ENCODE peak calls at places on chromosome 11, in nine cellular contexts. One of them, this sample, is unnamed.

GRCh38 chr11:94958118-94958517 is 15.2 kb downstream of the CWC15 start:
- DNase-seq in body of pancreas: no peak
- DNase-seq in A549: no peak
- DNase-seq in esophagus squamous epithelium: no peak
- DNase-seq in prostate gland: no peak
- DNase-seq in colonic mucosa: no peak
- DNase-seq in WERI-Rb-1: no peak
- DNase-seq in CD8-positive, alpha-beta memory T cell: no peak
- DNase-seq in GM23338: no peak
- DNase-seq in this sample: no peak

GRCh38 chr11:130439160-130439519 is 9.3 kb upstream of the ADAMTS15 start:
- DNase-seq in body of pancreas: no peak
- DNase-seq in A549: no peak
- DNase-seq in esophagus squamous epithelium: no peak
- DNase-seq in prostate gland: no peak
- DNase-seq in colonic mucosa: no peak
- DNase-seq in WERI-Rb-1: no peak
- DNase-seq in CD8-positive, alpha-beta memory T cell: no peak
- DNase-seq in GM23338: no peak
- DNase-seq in this sample: no peak

GRCh38 chr11:33869511-33870422 is 22.1 kb downstream of the LMO2 start:
- DNase-seq in body of pancreas: peak
- DNase-seq in A549: no peak
- DNase-seq in esophagus squamous epithelium: no peak
- DNase-seq in prostate gland: no peak
- DNase-seq in colonic mucosa: peak
- DNase-seq in WERI-Rb-1: peak
- DNase-seq in CD8-positive, alpha-beta memory T cell: no peak
- DNase-seq in GM23338: peak
- DNase-seq in this sample: peak

GRCh38 chr11:130533871-130534270 is 85.4 kb downstream of the ADAMTS15 start:
- DNase-seq in body of pancreas: no peak
- DNase-seq in A549: no peak
- DNase-seq in esophagus squamous epithelium: no peak
- DNase-seq in prostate gland: no peak
- DNase-seq in colonic mucosa: no peak
- DNase-seq in WERI-Rb-1: no peak
- DNase-seq in CD8-positive, alpha-beta memory T cell: no peak
- DNase-seq in GM23338: no peak
- DNase-seq in this sample: no peak

GRCh38 chr11:75734491-75735180 is 17.0 kb downstream of the MOGAT2 start:
- DNase-seq in body of pancreas: no peak
- DNase-seq in A549: no peak
- DNase-seq in esophagus squamous epithelium: no peak
- DNase-seq in prostate gland: no peak
- DNase-seq in colonic mucosa: peak
- DNase-seq in WERI-Rb-1: no peak
- DNase-seq in CD8-positive, alpha-beta memory T cell: no peak
- DNase-seq in GM23338: no peak
- DNase-seq in this sample: no peak

GRCh38 chr11:70668204-70669202 is 270.2 kb downstream of the CTTN start:
- DNase-seq in body of pancreas: no peak
- DNase-seq in A549: no peak
- DNase-seq in esophagus squamous epithelium: no peak
- DNase-seq in prostate gland: no peak
- DNase-seq in colonic mucosa: no peak
- DNase-seq in WERI-Rb-1: no peak
- DNase-seq in CD8-positive, alpha-beta memory T cell: no peak
- DNase-seq in GM23338: no peak
- DNase-seq in this sample: no peak

GRCh38 chr11:31387379-31387778 is 17.7 kb downstream of the DNAJC24 start:
- DNase-seq in body of pancreas: no peak
- DNase-seq in A549: no peak
- DNase-seq in esophagus squamous epithelium: no peak
- DNase-seq in prostate gland: no peak
- DNase-seq in colonic mucosa: no peak
- DNase-seq in WERI-Rb-1: no peak
- DNase-seq in CD8-positive, alpha-beta memory T cell: no peak
- DNase-seq in GM23338: peak
- DNase-seq in this sample: no peak

GRCh38 chr11:95680169-95680929 is 109.2 kb downstream of the FAM76B start:
- DNase-seq in body of pancreas: no peak
- DNase-seq in A549: no peak
- DNase-seq in esophagus squamous epithelium: no peak
- DNase-seq in prostate gland: peak
- DNase-seq in colonic mucosa: no peak
- DNase-seq in WERI-Rb-1: no peak
- DNase-seq in CD8-positive, alpha-beta memory T cell: no peak
- DNase-seq in GM23338: peak
- DNase-seq in this sample: no peak

GRCh38 chr11:43585877-43586608 is 94.5 kb upstream of the HSD17B12 start:
- DNase-seq in body of pancreas: no peak
- DNase-seq in A549: no peak
- DNase-seq in esophagus squamous epithelium: no peak
- DNase-seq in prostate gland: no peak
- DNase-seq in colonic mucosa: no peak
- DNase-seq in WERI-Rb-1: no peak
- DNase-seq in CD8-positive, alpha-beta memory T cell: no peak
- DNase-seq in GM23338: peak
- DNase-seq in this sample: no peak

GRCh38 chr11:77092382-77092781 is 10.3 kb upstream of the OMP start:
- DNase-seq in body of pancreas: no peak
- DNase-seq in A549: no peak
- DNase-seq in esophagus squamous epithelium: no peak
- DNase-seq in prostate gland: no peak
- DNase-seq in colonic mucosa: no peak
- DNase-seq in WERI-Rb-1: no peak
- DNase-seq in CD8-positive, alpha-beta memory T cell: no peak
- DNase-seq in GM23338: no peak
- DNase-seq in this sample: no peak

GRCh38 chr11:70928854-70929598 is 323.4 kb downstream of the SHANK2 start:
- DNase-seq in body of pancreas: no peak
- DNase-seq in A549: no peak
- DNase-seq in esophagus squamous epithelium: no peak
- DNase-seq in prostate gland: no peak
- DNase-seq in colonic mucosa: no peak
- DNase-seq in WERI-Rb-1: peak
- DNase-seq in CD8-positive, alpha-beta memory T cell: no peak
- DNase-seq in GM23338: peak
- DNase-seq in this sample: no peak

GRCh38 chr11:64684357-64684756 is 38.6 kb downstream of the NRXN2 start:
- DNase-seq in body of pancreas: no peak
- DNase-seq in A549: no peak
- DNase-seq in esophagus squamous epithelium: no peak
- DNase-seq in prostate gland: no peak
- DNase-seq in colonic mucosa: no peak
- DNase-seq in WERI-Rb-1: no peak
- DNase-seq in CD8-positive, alpha-beta memory T cell: no peak
- DNase-seq in GM23338: no peak
- DNase-seq in this sample: no peak

GRCh38 chr11:116771935-116772334 is 852 bp downstream of the BUD13 start:
- DNase-seq in body of pancreas: no peak
- DNase-seq in A549: no peak
- DNase-seq in esophagus squamous epithelium: no peak
- DNase-seq in prostate gland: no peak
- DNase-seq in colonic mucosa: no peak
- DNase-seq in WERI-Rb-1: no peak
- DNase-seq in CD8-positive, alpha-beta memory T cell: no peak
- DNase-seq in GM23338: no peak
- DNase-seq in this sample: no peak

GRCh38 chr11:29306527-29306926 is 710.3 kb downstream of the KCNA4 start:
- DNase-seq in body of pancreas: no peak
- DNase-seq in A549: no peak
- DNase-seq in esophagus squamous epithelium: no peak
- DNase-seq in prostate gland: no peak
- DNase-seq in colonic mucosa: no peak
- DNase-seq in WERI-Rb-1: no peak
- DNase-seq in CD8-positive, alpha-beta memory T cell: no peak
- DNase-seq in GM23338: no peak
- DNase-seq in this sample: no peak

GRCh38 chr11:76574406-76574805 is 96.1 kb downstream of the LRRC32 start:
- DNase-seq in body of pancreas: no peak
- DNase-seq in A549: no peak
- DNase-seq in esophagus squamous epithelium: no peak
- DNase-seq in prostate gland: no peak
- DNase-seq in colonic mucosa: no peak
- DNase-seq in WERI-Rb-1: no peak
- DNase-seq in CD8-positive, alpha-beta memory T cell: no peak
- DNase-seq in GM23338: no peak
- DNase-seq in this sample: no peak

GRCh38 chr11:2216400-2217064 is 44.9 kb upstream of the TH start:
- DNase-seq in body of pancreas: no peak
- DNase-seq in A549: no peak
- DNase-seq in esophagus squamous epithelium: no peak
- DNase-seq in prostate gland: no peak
- DNase-seq in colonic mucosa: no peak
- DNase-seq in WERI-Rb-1: no peak
- DNase-seq in CD8-positive, alpha-beta memory T cell: no peak
- DNase-seq in GM23338: no peak
- DNase-seq in this sample: no peak

GRCh38 chr11:2217211-2218081 is 45.8 kb upstream of the TH start:
- DNase-seq in body of pancreas: no peak
- DNase-seq in A549: no peak
- DNase-seq in esophagus squamous epithelium: no peak
- DNase-seq in prostate gland: no peak
- DNase-seq in colonic mucosa: no peak
- DNase-seq in WERI-Rb-1: no peak
- DNase-seq in CD8-positive, alpha-beta memory T cell: no peak
- DNase-seq in GM23338: no peak
- DNase-seq in this sample: no peak

GRCh38 chr11:2220173-2220771 is 48.7 kb upstream of the TH start:
- DNase-seq in body of pancreas: no peak
- DNase-seq in A549: no peak
- DNase-seq in esophagus squamous epithelium: no peak
- DNase-seq in prostate gland: no peak
- DNase-seq in colonic mucosa: no peak
- DNase-seq in WERI-Rb-1: no peak
- DNase-seq in CD8-positive, alpha-beta memory T cell: no peak
- DNase-seq in GM23338: no peak
- DNase-seq in this sample: no peak

GRCh38 chr11:2219318-2220017 is 47.9 kb upstream of the TH start:
- DNase-seq in body of pancreas: no peak
- DNase-seq in A549: no peak
- DNase-seq in esophagus squamous epithelium: no peak
- DNase-seq in prostate gland: no peak
- DNase-seq in colonic mucosa: no peak
- DNase-seq in WERI-Rb-1: no peak
- DNase-seq in CD8-positive, alpha-beta memory T cell: no peak
- DNase-seq in GM23338: no peak
- DNase-seq in this sample: no peak

GRCh38 chr11:2218234-2218633 is 46.6 kb upstream of the TH start:
- DNase-seq in body of pancreas: no peak
- DNase-seq in A549: no peak
- DNase-seq in esophagus squamous epithelium: no peak
- DNase-seq in prostate gland: no peak
- DNase-seq in colonic mucosa: no peak
- DNase-seq in WERI-Rb-1: no peak
- DNase-seq in CD8-positive, alpha-beta memory T cell: no peak
- DNase-seq in GM23338: no peak
- DNase-seq in this sample: no peak
- H3K27ac ChIP-seq in body of pancreas: no peak
- H3K27ac ChIP-seq in A549: no peak
- H3K27ac ChIP-seq in esophagus squamous epithelium: no peak
- H3K27ac ChIP-seq in prostate gland: no peak
- H3K27ac ChIP-seq in colonic mucosa: no peak
- H3K27ac ChIP-seq in WERI-Rb-1: no peak
- H3K27ac ChIP-seq in CD8-positive, alpha-beta memory T cell: no peak
- H3K27ac ChIP-seq in GM23338: no peak
- H3K27ac ChIP-seq in this sample: no peak

GRCh38 chr11:113163291-113164030 is 150.9 kb upstream of the TTC12 start:
- DNase-seq in body of pancreas: no peak
- DNase-seq in A549: no peak
- DNase-seq in esophagus squamous epithelium: no peak
- DNase-seq in prostate gland: no peak
- DNase-seq in colonic mucosa: no peak
- DNase-seq in WERI-Rb-1: no peak
- DNase-seq in CD8-positive, alpha-beta memory T cell: no peak
- DNase-seq in GM23338: no peak
- DNase-seq in this sample: no peak
- H3K27ac ChIP-seq in body of pancreas: no peak
- H3K27ac ChIP-seq in A549: no peak
- H3K27ac ChIP-seq in esophagus squamous epithelium: no peak
- H3K27ac ChIP-seq in prostate gland: no peak
- H3K27ac ChIP-seq in colonic mucosa: no peak
- H3K27ac ChIP-seq in WERI-Rb-1: no peak
- H3K27ac ChIP-seq in CD8-positive, alpha-beta memory T cell: no peak
- H3K27ac ChIP-seq in GM23338: no peak
- H3K27ac ChIP-seq in this sample: no peak

DNA sequence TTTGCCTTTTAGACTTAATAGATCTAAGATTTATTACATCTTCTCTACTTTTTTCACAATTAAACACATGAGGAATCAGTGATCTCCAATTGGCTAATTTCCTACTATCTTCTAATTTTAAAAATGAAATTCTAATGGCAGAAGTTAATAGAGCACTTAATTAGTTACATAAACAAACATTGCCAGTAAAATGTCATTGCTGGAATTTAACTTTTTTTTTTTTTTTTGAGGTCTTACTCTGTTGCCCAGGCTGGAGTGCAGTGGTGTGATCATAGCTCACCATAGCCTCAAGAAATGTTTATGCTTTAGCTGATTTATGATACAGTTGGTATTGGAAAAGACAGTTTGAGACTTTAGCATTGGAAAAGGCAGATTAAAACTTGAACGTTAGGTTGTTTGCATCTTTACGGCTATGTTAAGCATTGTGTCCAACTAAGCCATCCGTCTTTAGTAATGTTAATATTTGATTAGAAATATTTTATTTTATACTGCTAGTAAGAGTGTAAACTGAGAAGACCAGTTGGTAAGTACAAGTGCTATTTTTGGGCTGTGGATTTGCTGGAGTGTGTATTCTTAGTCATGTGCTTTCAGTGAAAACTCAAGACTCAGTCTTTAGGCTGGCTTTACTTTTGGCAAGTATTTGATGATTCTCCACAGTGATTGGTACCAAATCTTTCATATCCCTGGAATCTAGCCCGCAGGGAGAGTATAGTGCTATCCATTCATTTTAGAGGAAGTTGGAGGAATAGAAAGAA is 4.4 kb downstream of the ANO5 start:
- DNase-seq in body of pancreas: no peak
- DNase-seq in A549: no peak
- DNase-seq in esophagus squamous epithelium: no peak
- DNase-seq in prostate gland: no peak
- DNase-seq in colonic mucosa: no peak
- DNase-seq in WERI-Rb-1: no peak
- DNase-seq in CD8-positive, alpha-beta memory T cell: no peak
- DNase-seq in GM23338: no peak
- DNase-seq in this sample: no peak
- H3K27ac ChIP-seq in body of pancreas: no peak
- H3K27ac ChIP-seq in A549: no peak
- H3K27ac ChIP-seq in esophagus squamous epithelium: no peak
- H3K27ac ChIP-seq in prostate gland: no peak
- H3K27ac ChIP-seq in colonic mucosa: no peak
- H3K27ac ChIP-seq in WERI-Rb-1: no peak
- H3K27ac ChIP-seq in CD8-positive, alpha-beta memory T cell: no peak
- H3K27ac ChIP-seq in GM23338: no peak
- H3K27ac ChIP-seq in this sample: no peak

DNA sequence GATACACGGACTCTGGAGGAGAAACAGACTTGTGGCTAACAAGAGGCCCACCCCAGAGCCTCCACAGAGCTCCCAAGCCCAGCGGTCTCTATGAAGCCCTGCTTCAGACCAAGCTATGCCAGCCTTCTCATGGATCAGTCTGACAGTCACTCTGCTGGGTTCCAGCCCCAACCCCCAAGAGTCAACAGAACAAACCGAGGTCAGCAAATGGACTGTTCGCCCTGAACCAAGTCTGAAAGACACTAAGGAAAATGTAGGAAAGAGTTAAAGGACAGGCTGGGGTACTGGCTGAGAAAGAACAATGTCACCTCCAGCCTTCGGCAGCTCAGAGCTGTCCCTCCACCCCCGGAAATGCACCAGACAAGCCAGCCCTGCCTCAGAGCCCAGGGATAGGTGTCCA is 3.9 kb downstream of the ARFGAP2 start:
- DNase-seq in body of pancreas: no peak
- DNase-seq in A549: no peak
- DNase-seq in esophagus squamous epithelium: no peak
- DNase-seq in prostate gland: no peak
- DNase-seq in colonic mucosa: no peak
- DNase-seq in WERI-Rb-1: no peak
- DNase-seq in CD8-positive, alpha-beta memory T cell: no peak
- DNase-seq in GM23338: no peak
- DNase-seq in this sample: no peak
- H3K27ac ChIP-seq in body of pancreas: no peak
- H3K27ac ChIP-seq in A549: no peak
- H3K27ac ChIP-seq in esophagus squamous epithelium: peak
- H3K27ac ChIP-seq in prostate gland: no peak
- H3K27ac ChIP-seq in colonic mucosa: no peak
- H3K27ac ChIP-seq in WERI-Rb-1: peak
- H3K27ac ChIP-seq in CD8-positive, alpha-beta memory T cell: no peak
- H3K27ac ChIP-seq in GM23338: no peak
- H3K27ac ChIP-seq in this sample: no peak

This sample was measured in lung.